ENCODE peak calls at places on chromosomes 2 and 18, in six cellular contexts. One of them, this sample, is unnamed.

GRCh38 chr18:45935591-45936335 is 31.4 kb downstream of the EPG5 start:
- DNase-seq in bronchial epithelial cell: no peak
- DNase-seq in IMR-90: peak; percentile 75
- DNase-seq in hepatocyte: no peak
- DNase-seq in fibroblast of the aortic adventitia: peak; percentile 8
- DNase-seq in lower lobe of right lung: no peak
- DNase-seq in this sample: no peak

GRCh38 chr2:119367472-119368099 is 809 bp downstream of the DBI start:
- DNase-seq in lower lobe of right lung: peak; percentile 76
- DNase-seq in bronchial epithelial cell: no peak
- DNase-seq in IMR-90: no peak
- DNase-seq in hepatocyte: peak; percentile 76
- DNase-seq in fibroblast of the aortic adventitia: no peak
- DNase-seq in this sample: no peak

GRCh38 chr2:240791821-240792657 is 28.0 kb downstream of the KIF1A start:
- DNase-seq in fibroblast of the aortic adventitia: no peak
- DNase-seq in bronchial epithelial cell: no peak
- DNase-seq in hepatocyte: peak; percentile 67
- DNase-seq in lower lobe of right lung: no peak
- DNase-seq in IMR-90: no peak
- DNase-seq in this sample: no peak

GRCh38 chr18:62550746-62551145 is 27.9 kb downstream of the ZCCHC2 start:
- DNase-seq in fibroblast of the aortic adventitia: no peak
- DNase-seq in hepatocyte: no peak
- DNase-seq in lower lobe of right lung: no peak
- DNase-seq in bronchial epithelial cell: no peak
- DNase-seq in IMR-90: no peak
- DNase-seq in this sample: no peak

GRCh38 chr2:123953848-123954247 is 71.2 kb upstream of the CNTNAP5 start:
- DNase-seq in lower lobe of right lung: no peak
- DNase-seq in fibroblast of the aortic adventitia: peak; percentile 0
- DNase-seq in bronchial epithelial cell: peak; percentile 76
- DNase-seq in hepatocyte: peak; percentile 31
- DNase-seq in IMR-90: peak; percentile 11
- DNase-seq in this sample: peak; percentile 46

GRCh38 chr2:171531291-171531690 is 9.0 kb downstream of the CYBRD1 start:
- DNase-seq in IMR-90: peak; percentile 87
- DNase-seq in lower lobe of right lung: no peak
- DNase-seq in bronchial epithelial cell: peak; percentile 26
- DNase-seq in fibroblast of the aortic adventitia: peak; percentile 88
- DNase-seq in hepatocyte: no peak
- DNase-seq in this sample: peak; percentile 82

GRCh38 chr2:189217546-189217945 is 38.0 kb upstream of the COL5A2 start:
- DNase-seq in hepatocyte: peak; percentile 30
- DNase-seq in fibroblast of the aortic adventitia: peak; percentile 92
- DNase-seq in IMR-90: peak; percentile 84
- DNase-seq in lower lobe of right lung: no peak
- DNase-seq in bronchial epithelial cell: no peak
- DNase-seq in this sample: peak; percentile 60

GRCh38 chr18:63439334-63439733 is 17.1 kb upstream of the VPS4B start:
- DNase-seq in fibroblast of the aortic adventitia: peak; percentile 81
- DNase-seq in hepatocyte: peak; percentile 73
- DNase-seq in lower lobe of right lung: no peak
- DNase-seq in bronchial epithelial cell: peak; percentile 72
- DNase-seq in IMR-90: peak; percentile 70
- DNase-seq in this sample: peak; percentile 80

GRCh38 chr2:139529045-139529444 is 748.9 kb upstream of the NXPH2 start:
- DNase-seq in IMR-90: no peak
- DNase-seq in fibroblast of the aortic adventitia: no peak
- DNase-seq in lower lobe of right lung: no peak
- DNase-seq in hepatocyte: peak; percentile 57
- DNase-seq in bronchial epithelial cell: no peak
- DNase-seq in this sample: no peak

GRCh38 chr2:62661263-62661635 is 44.3 kb upstream of the EHBP1 start:
- DNase-seq in lower lobe of right lung: no peak
- DNase-seq in hepatocyte: no peak
- DNase-seq in IMR-90: no peak
- DNase-seq in fibroblast of the aortic adventitia: no peak
- DNase-seq in bronchial epithelial cell: no peak
- DNase-seq in this sample: no peak

GRCh38 chr2:99278793-99279291 is 22.2 kb downstream of the LYG1 start:
- DNase-seq in hepatocyte: peak; percentile 49
- DNase-seq in lower lobe of right lung: no peak
- DNase-seq in fibroblast of the aortic adventitia: peak; percentile 72
- DNase-seq in IMR-90: peak; percentile 92
- DNase-seq in bronchial epithelial cell: peak; percentile 72
- DNase-seq in this sample: peak; percentile 68

DNA sequence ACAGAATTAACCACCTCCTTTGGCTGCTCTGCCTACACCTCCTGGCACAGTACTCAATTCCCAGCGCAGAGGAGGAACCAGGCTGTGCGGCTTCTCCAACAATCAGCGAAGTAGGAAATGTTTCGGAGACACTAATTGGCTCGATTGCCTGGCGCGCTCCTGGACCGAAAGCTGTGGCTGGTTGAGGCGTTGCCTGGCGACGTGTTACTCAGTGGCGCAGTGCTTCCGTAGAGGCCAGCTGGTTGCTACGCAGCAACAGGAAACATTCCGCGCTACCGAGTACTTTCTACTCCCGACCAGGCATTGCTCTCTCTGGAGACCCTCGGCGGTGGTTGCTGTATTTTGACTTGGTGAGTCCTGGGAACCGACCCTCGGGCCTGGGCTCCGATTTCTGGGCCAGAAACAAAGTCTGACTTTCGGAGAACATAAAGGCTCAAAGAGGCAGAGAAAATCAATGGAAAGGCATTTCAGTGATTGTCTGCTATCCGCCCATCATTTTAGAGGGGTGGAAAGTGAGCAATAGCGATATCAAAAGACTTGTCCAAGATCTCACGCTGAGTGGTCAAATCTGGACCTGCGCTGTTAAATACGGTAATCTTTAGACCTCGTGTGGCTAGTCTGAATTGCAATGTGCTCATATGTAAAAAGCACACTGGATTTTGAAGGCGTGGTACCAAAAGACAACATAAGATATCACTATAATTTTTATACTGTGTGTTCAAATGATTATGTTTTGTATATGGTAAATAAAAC is at the start of gene DNAH6:
- DNase-seq in lower lobe of right lung: peak; percentile 96
- DNase-seq in hepatocyte: peak; percentile 95
- DNase-seq in IMR-90: peak; percentile 92
- DNase-seq in bronchial epithelial cell: peak; percentile 94
- DNase-seq in fibroblast of the aortic adventitia: peak; percentile 92
- DNase-seq in this sample: peak; percentile 97
- H3K4me3 ChIP-seq in lower lobe of right lung: peak within 1 kb of the TSS; percentile 48
- H3K4me3 ChIP-seq in hepatocyte: peak within 1 kb of the TSS; percentile 41
- H3K4me3 ChIP-seq in IMR-90: peak within 1 kb of the TSS; percentile 56
- H3K4me3 ChIP-seq in bronchial epithelial cell: peak within 1 kb of the TSS; percentile 30
- H3K4me3 ChIP-seq in fibroblast of the aortic adventitia: peak within 1 kb of the TSS; percentile 74
- H3K4me3 ChIP-seq in this sample: peak within 1 kb of the TSS; percentile 60

GRCh38 chr2:196592912-196593881 is 46.3 kb upstream of the CCDC150 start:
- DNase-seq in lower lobe of right lung: peak; percentile 50
- DNase-seq in fibroblast of the aortic adventitia: peak; percentile 59
- DNase-seq in bronchial epithelial cell: no peak
- DNase-seq in hepatocyte: peak; percentile 80
- DNase-seq in IMR-90: peak; percentile 57
- DNase-seq in this sample: peak; percentile 63

GRCh38 chr2:196592331-196592911 is 47.1 kb upstream of the CCDC150 start:
- DNase-seq in fibroblast of the aortic adventitia: peak; percentile 65
- DNase-seq in IMR-90: peak; percentile 49
- DNase-seq in bronchial epithelial cell: no peak
- DNase-seq in lower lobe of right lung: peak; percentile 50
- DNase-seq in hepatocyte: no peak
- DNase-seq in this sample: peak; percentile 53

GRCh38 chr2:196591004-196591403 is 48.5 kb upstream of the CCDC150 start:
- DNase-seq in bronchial epithelial cell: no peak
- DNase-seq in hepatocyte: no peak
- DNase-seq in lower lobe of right lung: no peak
- DNase-seq in IMR-90: no peak
- DNase-seq in fibroblast of the aortic adventitia: no peak
- DNase-seq in this sample: no peak

GRCh38 chr2:196591621-196592022 is 47.9 kb upstream of the CCDC150 start:
- DNase-seq in lower lobe of right lung: no peak
- DNase-seq in hepatocyte: no peak
- DNase-seq in IMR-90: no peak
- DNase-seq in bronchial epithelial cell: no peak
- DNase-seq in fibroblast of the aortic adventitia: no peak
- DNase-seq in this sample: no peak

DNA sequence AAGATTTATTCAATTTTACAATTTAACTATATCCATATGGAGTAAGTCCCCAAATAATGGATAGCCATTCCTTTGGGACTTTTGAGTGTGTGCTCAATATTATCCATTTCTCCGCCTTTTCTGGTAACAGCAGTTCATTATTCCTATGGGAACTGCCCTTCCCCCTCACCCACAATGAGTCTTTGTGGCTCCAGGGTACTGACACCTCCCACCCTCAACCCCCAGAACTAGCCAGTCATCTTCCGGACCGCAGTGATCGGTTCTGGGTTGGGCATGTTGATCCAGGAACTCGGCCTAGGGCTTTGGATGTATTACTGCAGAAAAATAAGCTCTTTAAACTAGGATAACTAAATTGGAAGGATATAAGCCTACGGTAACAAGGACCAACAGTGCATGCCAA is 45.4 kb upstream of the CCDC150 start:
- DNase-seq in bronchial epithelial cell: no peak
- DNase-seq in fibroblast of the aortic adventitia: no peak
- DNase-seq in hepatocyte: no peak
- DNase-seq in IMR-90: no peak
- DNase-seq in lower lobe of right lung: no peak
- DNase-seq in this sample: no peak
- H3K4me3 ChIP-seq in bronchial epithelial cell: no peak overlapping the region
- H3K4me3 ChIP-seq in fibroblast of the aortic adventitia: no peak overlapping the region
- H3K4me3 ChIP-seq in hepatocyte: no peak overlapping the region
- H3K4me3 ChIP-seq in IMR-90: no peak overlapping the region
- H3K4me3 ChIP-seq in lower lobe of right lung: no peak overlapping the region
- H3K4me3 ChIP-seq in this sample: no peak overlapping the region

GRCh38 chr2:15300645-15301573 is 260.2 kb downstream of the NBAS start:
- DNase-seq in bronchial epithelial cell: no peak
- DNase-seq in hepatocyte: no peak
- DNase-seq in lower lobe of right lung: no peak
- DNase-seq in fibroblast of the aortic adventitia: no peak
- DNase-seq in IMR-90: peak; percentile 5
- DNase-seq in this sample: no peak
- H3K4me3 ChIP-seq in bronchial epithelial cell: no peak overlapping the region
- H3K4me3 ChIP-seq in hepatocyte: no peak overlapping the region
- H3K4me3 ChIP-seq in lower lobe of right lung: no peak overlapping the region
- H3K4me3 ChIP-seq in fibroblast of the aortic adventitia: no peak overlapping the region
- H3K4me3 ChIP-seq in IMR-90: no peak overlapping the region
- H3K4me3 ChIP-seq in this sample: no peak overlapping the region

DNA sequence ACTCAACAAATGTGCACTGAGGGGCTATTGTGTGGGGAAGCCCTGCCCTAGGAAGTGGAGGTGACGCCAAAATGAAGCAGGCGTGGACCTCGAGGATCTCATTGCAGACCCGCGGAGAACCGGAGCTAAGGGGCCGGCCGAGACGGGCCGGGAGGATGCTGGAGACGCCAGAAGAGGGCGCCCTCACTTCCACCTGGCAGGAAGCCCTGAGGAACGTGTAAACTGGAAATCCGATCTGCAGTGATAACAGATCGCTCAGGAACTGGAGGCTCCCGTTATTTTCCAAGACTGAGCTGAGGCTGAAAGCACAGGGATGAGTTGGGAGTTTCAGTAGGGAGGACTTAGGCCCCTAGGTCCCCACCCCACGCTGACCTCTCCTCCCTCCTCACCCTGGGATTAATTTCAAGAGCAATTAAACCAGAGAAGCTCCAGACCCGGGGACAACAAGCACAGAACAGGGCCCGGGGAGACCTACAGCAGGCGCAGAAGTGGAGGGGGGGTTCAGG is 7.6 kb upstream of the COL6A3 start:
- DNase-seq in hepatocyte: peak; percentile 81
- DNase-seq in lower lobe of right lung: peak; percentile 82
- DNase-seq in IMR-90: peak; percentile 90
- DNase-seq in bronchial epithelial cell: peak; percentile 69
- DNase-seq in fibroblast of the aortic adventitia: peak; percentile 90
- DNase-seq in this sample: peak; percentile 90
- H3K4me3 ChIP-seq in hepatocyte: no peak overlapping the region
- H3K4me3 ChIP-seq in lower lobe of right lung: peak overlapping the region; percentile 23
- H3K4me3 ChIP-seq in IMR-90: peak overlapping the region; percentile 7
- H3K4me3 ChIP-seq in bronchial epithelial cell: no peak overlapping the region
- H3K4me3 ChIP-seq in fibroblast of the aortic adventitia: no peak overlapping the region
- H3K4me3 ChIP-seq in this sample: no peak overlapping the region

DNA sequence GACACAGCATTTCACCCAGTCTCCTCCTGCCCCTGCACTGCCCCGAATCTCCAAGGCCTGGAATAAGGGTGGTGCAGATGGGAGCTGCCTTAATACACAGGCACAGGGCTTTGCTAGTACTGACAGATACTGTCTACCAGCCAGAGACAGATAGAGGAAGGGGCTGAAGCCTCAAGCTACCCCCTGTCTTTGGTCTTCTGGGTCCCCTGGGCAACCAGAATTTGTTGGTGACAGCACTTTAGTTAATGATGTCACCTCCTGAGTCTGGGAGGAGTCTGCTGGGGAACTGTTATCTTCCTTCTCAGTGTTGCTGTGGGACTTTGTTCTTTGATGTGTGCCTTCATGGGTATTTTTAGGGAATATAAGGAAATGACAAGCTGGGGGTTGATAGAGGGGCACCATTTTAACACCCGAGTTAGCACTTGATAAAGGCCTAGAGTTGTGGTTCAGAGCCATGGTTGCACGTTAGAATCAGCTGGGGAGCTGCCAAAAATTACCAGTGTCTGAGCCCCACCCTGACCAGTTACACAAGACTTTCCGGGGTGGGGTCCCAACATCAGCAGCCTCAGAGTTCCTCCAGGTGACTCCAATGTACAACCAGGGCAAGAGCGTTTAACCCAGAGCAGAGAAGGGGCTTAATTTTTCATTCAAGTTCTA is 136.8 kb downstream of the SMAD7 start:
- DNase-seq in hepatocyte: no peak
- DNase-seq in IMR-90: no peak
- DNase-seq in fibroblast of the aortic adventitia: peak; percentile 49
- DNase-seq in lower lobe of right lung: peak; percentile 45
- DNase-seq in bronchial epithelial cell: peak; percentile 48
- DNase-seq in this sample: no peak
- H3K4me3 ChIP-seq in hepatocyte: no peak overlapping the region
- H3K4me3 ChIP-seq in IMR-90: no peak overlapping the region
- H3K4me3 ChIP-seq in fibroblast of the aortic adventitia: no peak overlapping the region
- H3K4me3 ChIP-seq in lower lobe of right lung: no peak overlapping the region
- H3K4me3 ChIP-seq in bronchial epithelial cell: no peak overlapping the region
- H3K4me3 ChIP-seq in this sample: no peak overlapping the region

GRCh38 chr2:73175663-73176204 is 26.6 kb upstream of the NOTO start:
- DNase-seq in bronchial epithelial cell: peak; percentile 27
- DNase-seq in fibroblast of the aortic adventitia: peak; percentile 56
- DNase-seq in IMR-90: peak; percentile 62
- DNase-seq in lower lobe of right lung: peak; percentile 89
- DNase-seq in hepatocyte: peak; percentile 83
- DNase-seq in this sample: peak; percentile 41
- H3K4me3 ChIP-seq in bronchial epithelial cell: peak overlapping the region; percentile 22
- H3K4me3 ChIP-seq in fibroblast of the aortic adventitia: peak overlapping the region; percentile 37
- H3K4me3 ChIP-seq in IMR-90: peak overlapping the region; percentile 8
- H3K4me3 ChIP-seq in lower lobe of right lung: peak overlapping the region; percentile 72
- H3K4me3 ChIP-seq in hepatocyte: peak overlapping the region; percentile 26
- H3K4me3 ChIP-seq in this sample: peak overlapping the region; percentile 30